ENCODE peak calls at places on chromosomes 6 and 20, in seven cellular contexts. D is NCI-H69; P is GM13977; K is stimulated activated CD4-positive, alpha-beta T cell treated with anti-CD3 and anti-CD28 coated beads, Interleukin-15, amount 100 ng/mL, for 24 hours; S is T-cell; Z is renal cortical epithelial cell; F is cardiac muscle cell. B is an unnamed sample.
A peak's percentile ranks its signal among the peaks of the same experiment; 100 is the strongest.

GRCh38 chr6:162856885-162857284 is 129.1 kb downstream of the PACRG start:
- DNase-seq in D (peak; percentile 97), P (no peak), K (no peak), S (no peak), Z (peak; percentile 88), F (peak; percentile 84), B (no peak)

GRCh38 chr6:113774122-113774835 is 82.9 kb upstream of the MARCKS start:
- DNase-seq in D (peak; percentile 18), P (no peak), K (no peak), S (no peak), Z (peak; percentile 32), F (peak; percentile 9), B (no peak)

GRCh38 chr6:44917430-44917829 is 410.7 kb upstream of the RUNX2 start:
- DNase-seq in D (peak; percentile 80), P (no peak), K (no peak), S (no peak), Z (peak; percentile 30), F (no peak), B (no peak)

GRCh38 chr6:142088858-142089216 is 43.9 kb upstream of the GJE1 start:
- DNase-seq in D (no peak), P (no peak), K (no peak), S (no peak), Z (peak; percentile 70), F (peak; percentile 83), B (no peak)

GRCh38 chr6:147341486-147341885 is 137.3 kb downstream of the STXBP5 start:
- DNase-seq in D (no peak), P (no peak), K (no peak), S (no peak), Z (peak; percentile 61), F (no peak), B (no peak)

GRCh38 chr20:32761831-32762753 is at the start of gene DNMT3B:
- DNase-seq in D (peak; percentile 95), P (peak; percentile 93), K (peak; percentile 89), S (peak; percentile 46), Z (peak; percentile 35), F (peak; percentile 87), B (peak; percentile 92)

GRCh38 chr6:44076366-44077200 is 50.7 kb downstream of the MRPL14 start:
- DNase-seq in D (no peak), P (peak; percentile 72), K (peak; percentile 16), S (no peak), Z (peak; percentile 66), F (peak; percentile 82), B (peak; percentile 77)

GRCh38 chr6:78925317-78925716 is 58.0 kb downstream of the IRAK1BP1 start:
- DNase-seq in D (no peak), P (no peak), K (no peak), S (no peak), Z (no peak), F (no peak), B (no peak)

GRCh38 chr20:10074513-10074912 is 39.7 kb downstream of the ANKEF1 start:
- DNase-seq in D (peak; percentile 69), P (no peak), K (no peak), S (no peak), Z (peak; percentile 73), F (no peak), B (no peak)

GRCh38 chr6:20746805-20747204 is 212.5 kb downstream of the CDKAL1 start:
- DNase-seq in D (no peak), P (peak; percentile 26), K (no peak), S (no peak), Z (no peak), F (no peak), B (peak; percentile 18)

GRCh38 chr20:61900376-61901293 is 165.0 kb downstream of the TAF4 start:
- DNase-seq in D (no peak), P (no peak), K (no peak), S (no peak), Z (no peak), F (no peak), B (no peak)

GRCh38 chr6:165458134-165458533 is 148.7 kb upstream of the C6orf118 start:
- DNase-seq in D (no peak), P (no peak), K (no peak), S (no peak), Z (no peak), F (no peak), B (no peak)

B was measured in GM13976.